ENCODE peak calls at places on chromosomes 6 and 20, in nine cellular contexts. S is H7, L is AG09309, X is T follicular helper cell, G is T-helper 2 cell, I is MCF 10A, Z is ovary, Q is AG20443, A is heart right ventricle. P is an unnamed sample.

GRCh38 chr20:63100401-63100925 is 93.7 kb upstream of the BHLHE23 start:
- DNase-seq in S (peak), L (no peak), X (no peak), G (no peak), I (no peak), Z (no peak), Q (no peak), A (no peak), P (no peak)

GRCh38 chr20:45987108-45987780 is 15.2 kb upstream of the ZNF335 start:
- DNase-seq in S (peak), L (no peak), X (peak), G (peak), I (peak), Z (no peak), Q (peak), A (peak), P (peak)

GRCh38 chr6:20033697-20034407 is 178.4 kb downstream of the MBOAT1 start:
- DNase-seq in S (no peak), L (no peak), X (no peak), G (no peak), I (no peak), Z (no peak), Q (no peak), A (no peak), P (no peak)

GRCh38 chr6:136846046-136846445 is 23.7 kb downstream of the PEX7 start:
- DNase-seq in S (peak), L (no peak), X (no peak), G (peak), I (peak), Z (no peak), Q (peak), A (peak), P (peak)

GRCh38 chr6:32294566-32294965 is 70.7 kb upstream of the NOTCH4 start:
- DNase-seq in S (no peak), L (no peak), X (no peak), G (no peak), I (no peak), Z (no peak), Q (no peak), A (no peak), P (no peak)

GRCh38 chr6:166707045-166707444 is 80.0 kb upstream of the RPS6KA2 start:
- DNase-seq in S (peak), L (no peak), X (no peak), G (no peak), I (peak), Z (no peak), Q (peak), A (no peak), P (peak)

GRCh38 chr6:143685653-143686052 is 7.9 kb downstream of the PHACTR2 start:
- DNase-seq in S (no peak), L (no peak), X (no peak), G (no peak), I (no peak), Z (no peak), Q (no peak), A (no peak), P (no peak)

GRCh38 chr20:63152322-63153253 is 63.3 kb downstream of the YTHDF1 start:
- DNase-seq in S (no peak), L (no peak), X (no peak), G (no peak), I (no peak), Z (no peak), Q (no peak), A (no peak), P (no peak)

GRCh38 chr6:13273931-13274706 is 54.2 kb downstream of the TBC1D7 start:
- DNase-seq in S (no peak), L (no peak), X (peak), G (peak), I (no peak), Z (no peak), Q (no peak), A (no peak), P (no peak)

GRCh38 chr6:52497652-52498408 is 77.7 kb downstream of the EFHC1 start:
- DNase-seq in S (no peak), L (no peak), X (no peak), G (no peak), I (no peak), Z (no peak), Q (no peak), A (peak), P (no peak)

GRCh38 chr6:78526432-78526831 is 340.9 kb upstream of the IRAK1BP1 start:
- DNase-seq in S (no peak), L (no peak), X (no peak), G (no peak), I (peak), Z (no peak), Q (no peak), A (no peak), P (no peak)

GRCh38 chr20:53503517-53503919 is 90.1 kb downstream of the ZNF217 start:
- DNase-seq in S (no peak), L (no peak), X (no peak), G (no peak), I (no peak), Z (no peak), Q (no peak), A (no peak), P (no peak)

GRCh38 chr6:79803917-79804316 is 143.4 kb downstream of the ELOVL4 start:
- DNase-seq in S (no peak), L (no peak), X (no peak), G (no peak), I (no peak), Z (no peak), Q (no peak), A (no peak), P (no peak)

GRCh38 chr6:170416959-170417606 is 110.5 kb downstream of the FAM120B start:
- DNase-seq in S (no peak), L (no peak), X (no peak), G (no peak), I (no peak), Z (no peak), Q (no peak), A (no peak), P (no peak)

GRCh38 chr6:53581161-53581560 is 36.3 kb upstream of the GCLC start:
- DNase-seq in S (no peak), L (peak), X (no peak), G (no peak), I (peak), Z (no peak), Q (peak), A (no peak), P (peak)

GRCh38 chr20:1809611-1810510 is 85.3 kb upstream of the SIRPA start:
- DNase-seq in S (no peak), L (no peak), X (no peak), G (no peak), I (no peak), Z (no peak), Q (peak), A (no peak), P (peak)

GRCh38 chr6:97077380-97077779 is 152.9 kb downstream of the KLHL32 start:
- DNase-seq in S (no peak), L (no peak), X (no peak), G (no peak), I (no peak), Z (no peak), Q (no peak), A (no peak), P (peak)

GRCh38 chr6:43796910-43797890 is 27.2 kb downstream of the VEGFA start:
- DNase-seq in S (no peak), L (no peak), X (no peak), G (no peak), I (no peak), Z (no peak), Q (no peak), A (no peak), P (no peak)

GRCh38 chr6:135586844-135587243 is 89.3 kb upstream of the AHI1 start:
- DNase-seq in S (no peak), L (no peak), X (no peak), G (peak), I (no peak), Z (no peak), Q (no peak), A (no peak), P (no peak)

GRCh38 chr6:148745926-148746325 is 904 bp upstream of the UST start:
- DNase-seq in S (no peak), L (no peak), X (no peak), G (no peak), I (peak), Z (no peak), Q (no peak), A (no peak), P (no peak)

GRCh38 chr6:142695016-142695415 is 250.0 kb downstream of the HIVEP2 start:
- DNase-seq in S (no peak), L (no peak), X (no peak), G (no peak), I (no peak), Z (peak), Q (no peak), A (peak), P (peak)

GRCh38 chr6:11398451-11399326 is 138.9 kb upstream of the TMEM170B start:
- DNase-seq in S (no peak), L (no peak), X (no peak), G (no peak), I (no peak), Z (no peak), Q (no peak), A (no peak), P (no peak)

GRCh38 chr6:159919011-159919511 is 28.3 kb downstream of the MAS1 start:
- DNase-seq in S (no peak), L (peak), X (no peak), G (no peak), I (no peak), Z (no peak), Q (no peak), A (no peak), P (peak)

GRCh38 chr6:89082439-89082838 is 1.9 kb downstream of the PNRC1 start:
- DNase-seq in S (no peak), L (peak), X (no peak), G (peak), I (peak), Z (no peak), Q (no peak), A (no peak), P (peak)

GRCh38 chr6:112502348-112503130 is 155.4 kb downstream of the RFPL4B start:
- DNase-seq in S (peak), L (no peak), X (no peak), G (no peak), I (peak), Z (no peak), Q (peak), A (no peak), P (peak)

GRCh38 chr20:59830107-59831023 is 103.1 kb downstream of the SYCP2 start:
- DNase-seq in S (peak), L (no peak), X (no peak), G (no peak), I (peak), Z (no peak), Q (peak), A (no peak), P (no peak)

GRCh38 chr6:163554663-163555062 is 140.1 kb downstream of the QKI start:
- DNase-seq in S (peak), L (no peak), X (peak), G (peak), I (peak), Z (no peak), Q (peak), A (no peak), P (peak)

GRCh38 chr6:32566957-32567356 is 22.7 kb downstream of the HLA-DRB1 start:
- DNase-seq in S (no peak), L (no peak), X (no peak), G (no peak), I (no peak), Z (no peak), Q (no peak), A (no peak), P (no peak)

GRCh38 chr6:144215932-144216667 is 65.8 kb downstream of the STX11 start:
- DNase-seq in S (peak), L (peak), X (peak), G (peak), I (peak), Z (peak), Q (peak), A (peak), P (peak)

GRCh38 chr6:28988536-28989415 is 16.3 kb downstream of the ZNF311 start:
- DNase-seq in S (peak), L (no peak), X (peak), G (peak), I (no peak), Z (no peak), Q (peak), A (peak), P (peak)

GRCh38 chr6:16707101-16707783 is 54.0 kb downstream of the ATXN1 start:
- DNase-seq in S (no peak), L (no peak), X (no peak), G (no peak), I (no peak), Z (no peak), Q (no peak), A (no peak), P (no peak)

GRCh38 chr6:124882580-124883393 is 79.5 kb upstream of the RNF217 start:
- DNase-seq in S (no peak), L (peak), X (no peak), G (no peak), I (peak), Z (no peak), Q (peak), A (no peak), P (peak)

P was measured in cardiac fibroblast.